ENCODE peak calls at places on chromosomes 13 and 19, in ten cellular contexts. L, C, B, N, O, V, T, J, D and Z are unnamed samples.

GRCh38 chr13:78604782-78605611 is 1.6 kb upstream of the POU4F1 start:
- DNase-seq in N (peak; percentile 64), T (no peak), V (no peak), B (no peak), J (peak; percentile 53), O (no peak), D (no peak), C (peak; percentile 26), L (no peak), Z (no peak)

GRCh38 chr19:12788025-12788681 is 3.1 kb upstream of the JUNB start:
- DNase-seq in O (no peak), B (no peak), L (no peak), T (no peak), D (no peak), V (no peak), J (no peak), C (no peak), N (no peak), Z (no peak)

GRCh38 chr13:46354143-46355087 is 32.6 kb downstream of the RUBCNL start:
- DNase-seq in J (no peak), B (no peak), L (peak; percentile 86), V (no peak), D (no peak), N (no peak), T (peak; percentile 97), C (peak; percentile 97), O (peak; percentile 98), Z (no peak)

GRCh38 chr13:51371768-51372399 is 32.4 kb downstream of the SERPINE3 start:
- DNase-seq in B (no peak), O (no peak), T (no peak), L (no peak), J (no peak), V (no peak), C (no peak), N (no peak), D (no peak), Z (no peak)

GRCh38 chr13:98581971-98582702 is 5.2 kb upstream of the STK24 start:
- DNase-seq in N (no peak), D (no peak), O (peak; percentile 72), B (no peak), L (no peak), C (peak; percentile 72), T (peak; percentile 83), J (no peak), V (no peak), Z (no peak)

GRCh38 chr19:6239871-6240676 is 39.7 kb downstream of the MLLT1 start:
- DNase-seq in B (no peak), N (no peak), V (no peak), J (no peak), O (no peak), C (no peak), T (no peak), L (no peak), D (no peak), Z (no peak)

GRCh38 chr13:59144700-59145099 is 1019.0 kb downstream of the DIAPH3 start:
- DNase-seq in V (no peak), L (no peak), B (no peak), J (no peak), D (no peak), T (peak; percentile 48), N (no peak), C (no peak), O (no peak), Z (no peak)

GRCh38 chr13:52738719-52739467 is 727 bp downstream of the CNMD start:
- DNase-seq in V (no peak), N (peak; percentile 40), J (peak; percentile 52), B (no peak), T (no peak), L (no peak), C (no peak), D (peak; percentile 18), O (no peak), Z (no peak)

GRCh38 chr19:13036366-13036976 is 41.2 kb downstream of the NFIX start:
- DNase-seq in V (peak; percentile 92), O (peak; percentile 70), C (peak; percentile 76), N (peak; percentile 80), B (no peak), L (no peak), T (peak; percentile 85), D (no peak), J (no peak), Z (no peak)

GRCh38 chr13:75417006-75417384 is 65.0 kb downstream of the TBC1D4 start:
- DNase-seq in B (no peak), C (peak; percentile 42), J (no peak), D (no peak), T (no peak), L (no peak), V (no peak), O (no peak), N (no peak), Z (no peak)

GRCh38 chr13:20399961-20400360 is 125.7 kb downstream of the CRYL1 start:
- DNase-seq in C (no peak), B (no peak), N (no peak), D (no peak), T (no peak), J (no peak), V (no peak), L (no peak), O (no peak), Z (no peak)

GRCh38 chr19:45528149-45528743 is 21.0 kb downstream of the VASP start:
- DNase-seq in O (peak; percentile 44), B (no peak), T (peak; percentile 78), C (peak; percentile 75), V (no peak), D (no peak), N (no peak), L (no peak), J (peak; percentile 44), Z (no peak)

GRCh38 chr13:103101500-103101899 is 35.3 kb upstream of the SLC10A2 start:
- DNase-seq in J (no peak), N (no peak), D (no peak), C (no peak), V (no peak), T (no peak), L (no peak), O (no peak), B (no peak), Z (no peak)

GRCh38 chr19:19652482-19653295 is 9.2 kb upstream of the GMIP start:
- DNase-seq in D (no peak), J (no peak), V (no peak), C (peak; percentile 44), B (no peak), L (no peak), O (peak; percentile 8), N (no peak), T (peak; percentile 39), Z (no peak)

GRCh38 chr13:111423168-111423785 is 102.8 kb downstream of the TEX29 start:
- DNase-seq in C (no peak), J (no peak), T (no peak), O (no peak), V (no peak), L (no peak), D (no peak), B (no peak), N (no peak), Z (no peak)

GRCh38 chr13:59483441-59484116 is 680.1 kb downstream of the DIAPH3 start:
- DNase-seq in N (peak; percentile 29), T (peak; percentile 87), C (no peak), B (no peak), D (no peak), V (no peak), O (peak; percentile 29), L (no peak), J (no peak), Z (no peak)

DNA sequence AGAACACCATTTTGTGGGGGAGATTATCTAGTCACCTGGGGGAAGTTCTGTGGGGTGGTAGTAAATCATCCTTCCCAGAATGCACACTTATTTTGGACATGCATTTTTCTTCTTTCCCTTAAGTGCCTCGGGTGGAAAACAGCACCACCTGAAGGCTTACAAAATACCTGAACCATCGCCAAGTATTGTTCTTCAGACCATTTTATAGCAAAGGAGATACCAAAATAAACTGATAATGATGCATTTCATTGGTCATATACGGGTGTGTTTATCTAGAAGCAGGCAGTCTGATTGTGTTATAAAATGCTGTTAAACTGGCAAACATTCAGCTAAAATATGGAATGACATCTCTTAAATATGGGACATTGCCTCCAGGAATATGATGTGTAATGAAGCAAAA is 1034.7 kb downstream of the SLITRK1 start:
- DNase-seq in L (no peak), N (no peak), O (no peak), V (no peak), D (no peak), B (no peak), T (no peak), J (no peak), C (peak; percentile 3), Z (no peak)
- TF ChIP-seq CTCF in L (no peak), N (peak; percentile 22), O (no peak), V (no peak), D (no peak), B (no peak), T (no peak), J (no peak), C (no peak), Z (no peak)

GRCh38 chr13:99656092-99656745 is 154.9 kb downstream of the TM9SF2 start:
- DNase-seq in B (peak; percentile 97), J (peak; percentile 63), C (peak; percentile 78), N (peak; percentile 78), L (peak; percentile 54), O (peak; percentile 70), T (peak; percentile 65), V (peak; percentile 80), D (peak; percentile 68), Z (peak; percentile 3)
- H3K4me3 ChIP-seq in B (no peak overlapping the region), J (no peak overlapping the region), C (no peak overlapping the region), N (no peak overlapping the region), L (no peak overlapping the region), O (no peak overlapping the region), T (no peak overlapping the region), V (no peak overlapping the region), D (no peak overlapping the region), Z (no peak overlapping the region)

GRCh38 chr13:70723732-70724131 is 615.5 kb upstream of the KLHL1 start:
- DNase-seq in N (peak; percentile 15), T (peak; percentile 3), B (no peak), L (no peak), D (no peak), V (no peak), O (peak; percentile 8), C (no peak), J (no peak), Z (no peak)

GRCh38 chr13:70732611-70733010 is 624.4 kb upstream of the KLHL1 start:
- DNase-seq in T (no peak), B (no peak), L (no peak), O (no peak), N (no peak), J (no peak), D (no peak), V (no peak), C (no peak), Z (no peak)

DNA sequence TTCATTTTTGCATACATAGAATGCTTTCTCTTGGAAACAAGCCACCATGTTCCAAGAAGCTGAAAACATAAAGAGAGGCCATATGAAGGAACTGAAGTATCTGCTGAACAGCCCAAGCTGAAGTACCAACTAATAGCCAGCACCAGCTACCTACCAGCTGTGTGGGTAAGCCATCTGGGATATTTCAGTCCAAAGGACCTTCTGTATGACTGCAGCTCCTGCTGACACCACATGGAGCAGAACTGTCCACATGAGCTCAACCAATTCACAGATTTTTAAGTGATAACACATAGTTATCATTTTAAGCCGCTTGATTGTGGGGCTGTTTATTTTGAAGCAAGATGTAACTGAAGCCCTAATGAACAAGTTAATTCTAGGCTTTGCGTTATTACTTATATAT is 621.1 kb upstream of the KLHL1 start:
- DNase-seq in L (no peak), N (peak; percentile 37), D (no peak), O (no peak), J (no peak), C (no peak), V (no peak), B (no peak), T (no peak), Z (no peak)
- TF ChIP-seq CTCF in L (no peak), N (peak; percentile 35), D (no peak), O (no peak), J (no peak), C (no peak), V (no peak), B (no peak), T (no peak), Z (no peak)

GRCh38 chr13:37870489-37870845 is 895 bp upstream of the TRPC4 start:
- DNase-seq in T (no peak), V (no peak), D (no peak), O (no peak), N (no peak), B (no peak), C (no peak), J (no peak), L (no peak), Z (no peak)
- H3K4me3 ChIP-seq in T (peak overlapping the region; percentile 70), V (peak overlapping the region; percentile 75), D (peak overlapping the region; percentile 62), O (peak overlapping the region; percentile 70), N (no peak overlapping the region), B (peak overlapping the region; percentile 35), C (peak overlapping the region; percentile 52), J (no peak overlapping the region), L (peak overlapping the region; percentile 64), Z (peak overlapping the region; percentile 40)